ENCODE peak calls at places on chromosomes 1 and 21, in eight cellular contexts. V is tibial artery, F is K562, E is endothelial cell, Z is AG09309, D is fibroblast of mammary gland, L is right lobe of liver, B is psoas muscle. Y is an unnamed sample.
A peak's percentile ranks its signal among the peaks of the same experiment; 100 is the strongest.

GRCh38 chr1:31593770-31594632 is 17.7 kb downstream of the TINAGL1 start:
- DNase-seq in F (peak; percentile 78), E (peak; percentile 89), L (peak; percentile 84), V (peak; percentile 88), B (peak; percentile 85), D (peak; percentile 70), Z (no peak), Y (peak; percentile 87)

GRCh38 chr1:21886486-21887215 is 50.5 kb downstream of the HSPG2 start:
- DNase-seq in F (peak; percentile 89), L (no peak), V (no peak), D (no peak), E (no peak), Z (no peak), B (peak; percentile 40), Y (no peak)

GRCh38 chr1:225768662-225769426 is 8.8 kb upstream of the SRP9 start:
- DNase-seq in V (peak; percentile 32), L (peak; percentile 29), D (no peak), B (no peak), E (no peak), Z (no peak), F (peak; percentile 75), Y (no peak)

GRCh38 chr1:55868026-55868425 is 652.9 kb upstream of the USP24 start:
- DNase-seq in L (no peak), E (no peak), D (peak; percentile 60), Z (peak; percentile 32), B (no peak), F (no peak), V (no peak), Y (no peak)

GRCh38 chr1:161258439-161259386 is at the start of gene PCP4L1:
- DNase-seq in B (peak; percentile 46), F (no peak), E (peak; percentile 47), L (peak; percentile 88), V (no peak), Z (no peak), D (peak; percentile 48), Y (peak; percentile 58)

GRCh38 chr1:234770031-234770795 is 160.2 kb upstream of the IRF2BP2 start:
- DNase-seq in F (no peak), Z (no peak), E (no peak), D (no peak), B (no peak), V (no peak), L (peak; percentile 39), Y (no peak)

GRCh38 chr21:16554522-16554921 is 824.7 kb downstream of the USP25 start:
- DNase-seq in V (no peak), D (no peak), Z (no peak), F (no peak), E (no peak), B (no peak), L (no peak), Y (no peak)

GRCh38 chr1:207284209-207284892 is 37.1 kb upstream of the CD55 start:
- DNase-seq in E (no peak), D (no peak), Z (no peak), V (no peak), L (no peak), B (no peak), F (no peak), Y (peak; percentile 15)

GRCh38 chr1:53606197-53607095 is 132.5 kb downstream of the GLIS1 start:
- DNase-seq in E (no peak), L (no peak), Z (no peak), D (no peak), B (no peak), F (no peak), V (peak; percentile 51), Y (no peak)

GRCh38 chr1:223732993-223733798 is 20.9 kb downstream of the CAPN2 start:
- DNase-seq in Z (no peak), V (no peak), F (no peak), E (no peak), L (no peak), B (no peak), D (peak; percentile 38), Y (no peak)

GRCh38 chr1:211309617-211310016 is 17.0 kb upstream of the TRAF5 start:
- DNase-seq in D (no peak), Z (no peak), E (no peak), L (no peak), V (no peak), F (peak; percentile 81), B (no peak), Y (no peak)
- TF ChIP-seq CTCF in D (no peak), Z (no peak), E (no peak), L (no peak), V (no peak), F (no peak), B (no peak), Y (no peak)

GRCh38 chr1:66626261-66626660 is 92.3 kb downstream of the SGIP1 start:
- DNase-seq in V (no peak), D (no peak), L (no peak), F (no peak), E (no peak), B (no peak), Z (no peak), Y (no peak)
- TF ChIP-seq CTCF in V (no peak), D (no peak), L (no peak), F (no peak), E (no peak), B (no peak), Z (no peak), Y (no peak)

GRCh38 chr1:109109906-109110305 is 4.0 kb upstream of the ELAPOR1 start:
- DNase-seq in E (no peak), L (no peak), Z (no peak), D (no peak), F (no peak), V (no peak), B (no peak), Y (no peak)

GRCh38 chr1:109113787-109114568 is at the start of gene ELAPOR1:
- DNase-seq in D (no peak), V (no peak), E (no peak), F (no peak), B (peak; percentile 61), L (peak; percentile 54), Z (no peak), Y (peak; percentile 88)

GRCh38 chr1:109111386-109112055 is 2.4 kb upstream of the ELAPOR1 start:
- DNase-seq in L (no peak), Z (no peak), F (no peak), V (no peak), E (no peak), D (no peak), B (no peak), Y (no peak)

GRCh38 chr1:109112652-109113285 is 1.1 kb upstream of the ELAPOR1 start:
- DNase-seq in D (peak; percentile 85), V (peak; percentile 95), Z (peak; percentile 46), L (peak; percentile 93), E (peak; percentile 100), B (peak; percentile 97), F (peak; percentile 93), Y (peak; percentile 92)

GRCh38 chr1:109112056-109112651 is 1.8 kb upstream of the ELAPOR1 start:
- DNase-seq in Z (no peak), D (peak; percentile 60), L (no peak), F (peak; percentile 71), E (no peak), B (no peak), V (no peak), Y (no peak)
- TF ChIP-seq CTCF in Z (peak; percentile 33), D (peak; percentile 50), L (peak; percentile 31), F (peak; percentile 93), E (no peak), B (no peak), V (no peak), Y (no peak)

DNA sequence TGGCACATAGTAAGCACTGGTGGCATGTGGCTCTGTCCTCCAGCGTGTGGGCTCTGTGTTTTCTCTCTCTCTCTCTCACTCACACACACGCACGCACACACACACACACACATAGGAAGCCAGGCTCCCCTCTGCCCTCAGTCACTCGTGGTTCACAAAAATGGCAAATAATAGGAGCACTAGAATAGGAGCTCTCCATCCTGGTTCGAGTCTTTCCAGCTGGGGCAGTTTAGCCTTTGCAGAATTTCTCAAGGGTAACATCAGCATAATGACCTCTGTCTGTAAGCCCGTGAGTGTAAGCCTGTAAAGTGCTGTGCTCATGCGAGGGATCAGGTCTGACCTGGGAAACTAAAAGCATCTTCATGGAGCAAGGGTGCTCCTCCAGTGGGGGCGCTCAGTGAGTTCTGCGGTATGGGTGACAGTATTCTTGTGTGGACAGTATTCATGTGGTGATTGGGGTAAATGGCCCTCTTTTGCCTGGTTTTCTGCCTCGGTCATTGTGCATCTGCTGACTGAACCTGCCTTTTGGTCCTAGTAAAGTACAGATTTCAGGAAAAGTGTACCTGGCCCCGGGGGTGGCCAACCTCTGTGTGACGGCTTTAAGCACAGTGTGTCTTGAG is 839 bp upstream of the ZC3H12A start:
- DNase-seq in E (no peak), F (peak; percentile 75), V (no peak), L (no peak), D (no peak), Z (no peak), B (no peak), Y (peak; percentile 61)
- TF ChIP-seq CTCF in E (no peak), F (peak; percentile 46), V (no peak), L (no peak), D (no peak), Z (peak; percentile 8), B (no peak), Y (no peak)

GRCh38 chr1:86146566-86146965 is 10.0 kb downstream of the COL24A1 start:
- DNase-seq in Z (no peak), E (no peak), V (no peak), F (no peak), B (no peak), D (no peak), L (no peak), Y (no peak)
- TF ChIP-seq CTCF in Z (no peak), E (no peak), V (no peak), F (no peak), B (peak; percentile 14), D (peak; percentile 23), L (no peak), Y (no peak)

GRCh38 chr1:117122297-117123025 is 912 bp upstream of the TRIM45 start:
- DNase-seq in Z (no peak), L (no peak), B (no peak), F (no peak), D (no peak), E (no peak), V (no peak), Y (no peak)
- TF ChIP-seq CTCF in Z (no peak), L (no peak), B (no peak), F (no peak), D (no peak), E (peak; percentile 27), V (no peak), Y (no peak)

GRCh38 chr1:209936125-209936524 is 1.9 kb upstream of the SYT14 start:
- DNase-seq in Z (no peak), B (no peak), L (no peak), F (no peak), E (no peak), D (no peak), V (no peak), Y (no peak)

GRCh38 chr1:209937996-209938959 is at the start of gene SYT14:
- DNase-seq in F (peak; percentile 15), Z (no peak), L (no peak), V (no peak), D (no peak), E (peak; percentile 70), B (no peak), Y (no peak)
- TF ChIP-seq CTCF in F (no peak), Z (no peak), L (no peak), V (no peak), D (no peak), E (no peak), B (no peak), Y (no peak)

GRCh38 chr1:44500181-44501021 is 95.3 kb downstream of the RNF220 start:
- DNase-seq in V (no peak), Z (no peak), L (no peak), B (no peak), E (peak; percentile 55), F (peak; percentile 49), D (peak; percentile 34), Y (no peak)
- TF ChIP-seq CTCF in V (no peak), Z (peak; percentile 33), L (peak; percentile 29), B (peak; percentile 24), E (no peak), F (peak; percentile 67), D (peak; percentile 49), Y (no peak)

GRCh38 chr1:2459757-2460156 is 16.3 kb upstream of the PLCH2 start:
- DNase-seq in V (no peak), D (peak; percentile 60), L (peak; percentile 89), F (no peak), E (no peak), B (no peak), Z (peak; percentile 2), Y (no peak)
- TF ChIP-seq CTCF in V (no peak), D (peak; percentile 27), L (peak; percentile 31), F (peak; percentile 40), E (no peak), B (peak; percentile 33), Z (peak; percentile 40), Y (no peak)

Y was measured in activated CD8-positive, alpha-beta T cell treated with anti-CD3 and anti-CD28 coated beads for 36 hours.